ENCODE peak calls at places on chromosomes 7 and 10, in seven cellular contexts. J is IMR-90, D is neuronal stem cell, P is mesendoderm, U is mesenchymal stem cell, C is trophoblast cell, Y is H1. F is an unnamed sample.

GRCh38 chr10:76975131-76975530 is 662.5 kb downstream of the KCNMA1 start:
- DNase-seq in J (no peak), D (no peak), P (no peak), U (no peak), C (no peak), Y (no peak), F (no peak)

GRCh38 chr7:102834999-102835398 is 77.8 kb upstream of the LRRC17 start:
- DNase-seq in J (peak; percentile 91), D (no peak), P (no peak), U (peak; percentile 93), C (no peak), Y (no peak), F (no peak)

GRCh38 chr10:122949296-122949695 is 4.7 kb downstream of the C10orf88 start:
- DNase-seq in J (peak; percentile 8), D (no peak), P (no peak), U (no peak), C (no peak), Y (no peak), F (no peak)

GRCh38 chr7:39605087-39605486 is 18.3 kb upstream of the RALA start:
- DNase-seq in J (peak; percentile 62), D (no peak), P (no peak), U (no peak), C (no peak), Y (no peak), F (no peak)

GRCh38 chr7:44847509-44847919 is 373 bp downstream of the H2AZ2 start:
- DNase-seq in J (peak; percentile 82), D (no peak), P (peak; percentile 92), U (peak; percentile 91), C (peak; percentile 88), Y (peak; percentile 33), F (no peak)

GRCh38 chr7:46486264-46487206 is 565.5 kb upstream of the IGFBP3 start:
- DNase-seq in J (peak; percentile 88), D (no peak), P (no peak), U (peak; percentile 81), C (peak; percentile 6), Y (no peak), F (no peak)

GRCh38 chr10:96642973-96643372 is 56.2 kb upstream of the TM9SF3 start:
- DNase-seq in J (peak; percentile 31), D (peak; percentile 29), P (peak; percentile 52), U (no peak), C (peak; percentile 87), Y (peak; percentile 13), F (peak; percentile 67)

GRCh38 chr10:88238515-88238914 is 344.6 kb downstream of the RNLS start:
- DNase-seq in J (no peak), D (no peak), P (no peak), U (no peak), C (no peak), Y (no peak), F (no peak)

GRCh38 chr10:87861566-87861952 is 1.8 kb downstream of the KLLN start:
- DNase-seq in J (peak; percentile 89), D (no peak), P (peak; percentile 84), U (peak; percentile 90), C (peak; percentile 74), Y (no peak), F (peak; percentile 62)

GRCh38 chr7:54774785-54775740 is 16.1 kb upstream of the SEC61G start:
- DNase-seq in J (no peak), D (no peak), P (no peak), U (no peak), C (no peak), Y (no peak), F (no peak)

GRCh38 chr10:80357000-80357803 is 621 bp downstream of the DYDC2 start:
- DNase-seq in J (no peak), D (peak; percentile 50), P (peak; percentile 73), U (no peak), C (no peak), Y (peak; percentile 31), F (peak; percentile 75)

GRCh38 chr10:72375173-72375572 is 20.5 kb upstream of the DNAJB12 start:
- DNase-seq in J (peak; percentile 30), D (no peak), P (peak; percentile 85), U (no peak), C (peak; percentile 57), Y (no peak), F (no peak)

GRCh38 chr10:58894929-58895328 is 281.5 kb upstream of the PHYHIPL start:
- DNase-seq in J (no peak), D (no peak), P (peak; percentile 63), U (no peak), C (no peak), Y (no peak), F (no peak)

DNA sequence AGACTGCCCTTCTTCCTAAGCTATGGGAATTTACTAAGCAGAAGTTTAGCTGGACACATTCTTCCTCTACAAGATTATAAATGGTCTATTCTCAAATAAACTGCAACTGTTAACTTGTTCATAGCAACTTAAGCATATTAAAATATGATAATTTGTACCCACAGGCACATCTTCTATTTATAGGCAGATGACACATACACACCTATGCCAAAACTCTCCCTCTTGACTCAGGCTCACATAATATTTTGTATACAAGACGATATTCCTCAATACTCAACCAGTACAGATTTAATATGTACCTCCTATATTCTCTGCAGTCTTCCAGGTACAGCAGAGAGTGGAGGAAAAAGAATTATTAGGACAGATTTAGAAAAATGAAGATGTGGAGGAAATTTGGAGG is 232.7 kb upstream of the KIAA1217 start:
- DNase-seq in J (no peak), D (no peak), P (no peak), U (no peak), C (no peak), Y (no peak), F (no peak)
- H3K18ac ChIP-seq in J (no peak overlapping the region), D (no peak overlapping the region), P (no peak overlapping the region), U (no peak overlapping the region), C (no peak overlapping the region), Y (no peak overlapping the region), F (no peak overlapping the region)

GRCh38 chr10:121294630-121295029 is 303.6 kb downstream of the FGFR2 start:
- DNase-seq in J (no peak), D (no peak), P (no peak), U (no peak), C (no peak), Y (no peak), F (no peak)
- H3K18ac ChIP-seq in J (no peak overlapping the region), D (no peak overlapping the region), P (no peak overlapping the region), U (no peak overlapping the region), C (no peak overlapping the region), Y (no peak overlapping the region), F (no peak overlapping the region)

GRCh38 chr7:12481722-12482121 is 78.1 kb upstream of the VWDE start:
- DNase-seq in J (no peak), D (no peak), P (no peak), U (peak; percentile 28), C (no peak), Y (no peak), F (no peak)
- H3K18ac ChIP-seq in J (no peak overlapping the region), D (no peak overlapping the region), P (no peak overlapping the region), U (no peak overlapping the region), C (no peak overlapping the region), Y (no peak overlapping the region), F (no peak overlapping the region)

DNA sequence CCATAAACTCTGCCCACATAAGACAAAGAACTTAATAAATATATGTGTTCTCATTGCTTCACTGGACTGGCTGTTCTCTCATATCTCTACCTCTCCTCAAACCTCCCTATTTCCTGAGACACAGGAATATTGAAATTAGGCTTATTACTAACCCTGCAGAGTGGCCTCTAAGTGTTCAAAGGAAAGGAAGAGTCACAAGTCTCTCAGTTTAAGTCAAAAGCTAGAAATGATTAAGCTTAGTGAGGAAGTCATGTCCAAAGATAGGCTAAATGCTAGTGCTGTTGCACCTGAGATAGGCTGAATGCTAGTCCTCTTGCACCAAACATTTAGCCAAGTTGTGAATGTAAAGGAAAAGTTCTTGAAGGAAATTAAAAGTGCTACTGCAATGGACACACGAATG is 41.1 kb downstream of the GNAI1 start:
- DNase-seq in J (no peak), D (no peak), P (no peak), U (no peak), C (no peak), Y (no peak), F (no peak)
- H3K18ac ChIP-seq in J (no peak overlapping the region), D (no peak overlapping the region), P (no peak overlapping the region), U (no peak overlapping the region), C (no peak overlapping the region), Y (no peak overlapping the region), F (no peak overlapping the region)

GRCh38 chr10:660413-660979 is 29.0 kb downstream of the DIP2C start:
- DNase-seq in J (no peak), D (no peak), P (no peak), U (peak; percentile 40), C (no peak), Y (no peak), F (no peak)

GRCh38 chr10:660980-661890 is 28.2 kb downstream of the DIP2C start:
- DNase-seq in J (no peak), D (no peak), P (no peak), U (peak; percentile 35), C (no peak), Y (no peak), F (no peak)

GRCh38 chr10:663466-663751 is 26.1 kb downstream of the DIP2C start:
- DNase-seq in J (no peak), D (no peak), P (no peak), U (no peak), C (no peak), Y (no peak), F (no peak)

GRCh38 chr10:662686-663465 is 26.6 kb downstream of the DIP2C start:
- DNase-seq in J (no peak), D (no peak), P (no peak), U (no peak), C (no peak), Y (no peak), F (no peak)

GRCh38 chr10:661891-662605 is 27.4 kb downstream of the DIP2C start:
- DNase-seq in J (no peak), D (no peak), P (no peak), U (no peak), C (no peak), Y (no peak), F (no peak)
- H3K18ac ChIP-seq in J (no peak overlapping the region), D (no peak overlapping the region), P (no peak overlapping the region), U (no peak overlapping the region), C (no peak overlapping the region), Y (no peak overlapping the region), F (no peak overlapping the region)

F was measured in H9.